ENCODE peak calls at places on chromosomes 13 and 19, in seven cellular contexts. One of them, this sample, is unnamed.

GRCh38 chr19:48644839-48645651 is 942 bp downstream of the CA11 start:
- DNase-seq in GM23338: peak
- DNase-seq in HCT116: peak
- DNase-seq in PC-3: peak
- DNase-seq in neural progenitor cell: peak
- DNase-seq in hepatocyte: peak
- DNase-seq in MM.1S: peak
- DNase-seq in this sample: peak

GRCh38 chr19:35404879-35405622 is 34.2 kb downstream of the GPR42 start:
- DNase-seq in GM23338: peak
- DNase-seq in HCT116: no peak
- DNase-seq in PC-3: peak
- DNase-seq in neural progenitor cell: peak
- DNase-seq in hepatocyte: peak
- DNase-seq in MM.1S: no peak
- DNase-seq in this sample: peak

GRCh38 chr13:43986395-43986794 is 106.7 kb downstream of the LACC1 start:
- DNase-seq in GM23338: no peak
- DNase-seq in HCT116: no peak
- DNase-seq in PC-3: no peak
- DNase-seq in neural progenitor cell: no peak
- DNase-seq in hepatocyte: peak
- DNase-seq in MM.1S: no peak
- DNase-seq in this sample: no peak

GRCh38 chr19:9251236-9251635 is 506 bp downstream of the OR7E24 start:
- DNase-seq in GM23338: no peak
- DNase-seq in HCT116: no peak
- DNase-seq in PC-3: peak
- DNase-seq in neural progenitor cell: no peak
- DNase-seq in hepatocyte: no peak
- DNase-seq in MM.1S: no peak
- DNase-seq in this sample: no peak

GRCh38 chr19:4199699-4200293 is 17.3 kb downstream of the ANKRD24 start:
- DNase-seq in GM23338: peak
- DNase-seq in HCT116: no peak
- DNase-seq in PC-3: no peak
- DNase-seq in neural progenitor cell: peak
- DNase-seq in hepatocyte: peak
- DNase-seq in MM.1S: no peak
- DNase-seq in this sample: no peak

GRCh38 chr19:47499863-47500830 is 14.7 kb downstream of the NAPA start:
- DNase-seq in GM23338: peak
- DNase-seq in HCT116: no peak
- DNase-seq in PC-3: no peak
- DNase-seq in neural progenitor cell: no peak
- DNase-seq in hepatocyte: no peak
- DNase-seq in MM.1S: no peak
- DNase-seq in this sample: no peak

GRCh38 chr13:110254751-110255553 is 52.0 kb downstream of the COL4A1 start:
- DNase-seq in GM23338: no peak
- DNase-seq in HCT116: no peak
- DNase-seq in PC-3: no peak
- DNase-seq in neural progenitor cell: no peak
- DNase-seq in hepatocyte: no peak
- DNase-seq in MM.1S: no peak
- DNase-seq in this sample: no peak

GRCh38 chr13:85316501-85316900 is 482.7 kb downstream of the SLITRK6 start:
- DNase-seq in GM23338: no peak
- DNase-seq in HCT116: no peak
- DNase-seq in PC-3: no peak
- DNase-seq in neural progenitor cell: no peak
- DNase-seq in hepatocyte: no peak
- DNase-seq in MM.1S: no peak
- DNase-seq in this sample: no peak

GRCh38 chr13:98773053-98773452 is 20.6 kb upstream of the SLC15A1 start:
- DNase-seq in GM23338: peak
- DNase-seq in HCT116: no peak
- DNase-seq in PC-3: no peak
- DNase-seq in neural progenitor cell: no peak
- DNase-seq in hepatocyte: no peak
- DNase-seq in MM.1S: no peak
- DNase-seq in this sample: no peak

GRCh38 chr13:108200781-108201398 is 14.4 kb downstream of the LIG4 start:
- DNase-seq in GM23338: no peak
- DNase-seq in HCT116: no peak
- DNase-seq in PC-3: peak
- DNase-seq in neural progenitor cell: no peak
- DNase-seq in hepatocyte: no peak
- DNase-seq in MM.1S: no peak
- DNase-seq in this sample: peak

GRCh38 chr19:4732680-4733114 is 9.1 kb upstream of the DPP9 start:
- DNase-seq in GM23338: peak
- DNase-seq in HCT116: peak
- DNase-seq in PC-3: peak
- DNase-seq in neural progenitor cell: peak
- DNase-seq in hepatocyte: peak
- DNase-seq in MM.1S: peak
- DNase-seq in this sample: peak

GRCh38 chr13:32113564-32113963 is 82.0 kb downstream of the FRY start:
- DNase-seq in GM23338: no peak
- DNase-seq in HCT116: no peak
- DNase-seq in PC-3: no peak
- DNase-seq in neural progenitor cell: no peak
- DNase-seq in hepatocyte: no peak
- DNase-seq in MM.1S: no peak
- DNase-seq in this sample: no peak

GRCh38 chr19:42419309-42419708 is 7.9 kb downstream of the LIPE start:
- DNase-seq in GM23338: no peak
- DNase-seq in HCT116: no peak
- DNase-seq in PC-3: no peak
- DNase-seq in neural progenitor cell: no peak
- DNase-seq in hepatocyte: no peak
- DNase-seq in MM.1S: no peak
- DNase-seq in this sample: no peak

GRCh38 chr19:15101479-15102082 is 5.6 kb upstream of the SYDE1 start:
- DNase-seq in GM23338: peak
- DNase-seq in HCT116: peak
- DNase-seq in PC-3: peak
- DNase-seq in neural progenitor cell: peak
- DNase-seq in hepatocyte: peak
- DNase-seq in MM.1S: peak
- DNase-seq in this sample: peak

GRCh38 chr13:111875922-111876321 is 191.0 kb upstream of the SOX1 start:
- DNase-seq in GM23338: no peak
- DNase-seq in HCT116: no peak
- DNase-seq in PC-3: no peak
- DNase-seq in neural progenitor cell: no peak
- DNase-seq in hepatocyte: no peak
- DNase-seq in MM.1S: no peak
- DNase-seq in this sample: no peak

GRCh38 chr19:16244091-16244490 is 46.4 kb downstream of the AP1M1 start:
- DNase-seq in GM23338: no peak
- DNase-seq in HCT116: no peak
- DNase-seq in PC-3: no peak
- DNase-seq in neural progenitor cell: no peak
- DNase-seq in hepatocyte: no peak
- DNase-seq in MM.1S: no peak
- DNase-seq in this sample: peak
- TF ChIP-seq EZH2phosphoT487 in GM23338: no peak
- TF ChIP-seq EZH2phosphoT487 in HCT116: no peak
- TF ChIP-seq EZH2phosphoT487 in PC-3: no peak
- TF ChIP-seq EZH2phosphoT487 in neural progenitor cell: no peak
- TF ChIP-seq EZH2phosphoT487 in hepatocyte: no peak
- TF ChIP-seq EZH2phosphoT487 in MM.1S: no peak
- TF ChIP-seq EZH2phosphoT487 in this sample: no peak

DNA sequence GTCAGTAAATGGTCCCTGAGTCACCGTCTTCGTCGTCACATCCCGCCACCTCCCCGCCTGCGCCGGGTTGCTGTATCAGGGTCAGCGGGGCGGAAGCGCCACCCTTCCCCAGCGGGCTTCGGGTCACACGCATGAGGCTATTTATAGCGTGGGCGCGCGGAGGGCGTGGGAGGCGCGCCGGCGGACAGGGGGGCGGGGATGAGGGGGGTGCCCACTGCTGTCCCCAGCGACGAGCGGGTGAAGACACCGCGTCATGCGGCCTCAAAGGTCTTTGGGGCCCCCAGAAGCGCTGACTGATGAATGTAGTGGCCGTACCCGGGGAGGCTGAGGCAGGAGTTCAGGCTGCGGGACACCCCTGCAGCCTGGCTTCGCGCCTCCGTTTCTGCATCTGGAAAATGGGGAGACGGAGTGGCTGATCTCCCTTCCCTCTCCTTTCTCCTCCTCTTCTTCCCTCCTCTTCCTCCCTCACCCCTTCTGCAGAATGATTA is 7.9 kb downstream of the UNC13A start:
- DNase-seq in GM23338: peak
- DNase-seq in HCT116: peak
- DNase-seq in PC-3: peak
- DNase-seq in neural progenitor cell: peak
- DNase-seq in hepatocyte: peak
- DNase-seq in MM.1S: no peak
- DNase-seq in this sample: peak
- TF ChIP-seq EZH2 in GM23338: no peak
- TF ChIP-seq EZH2 in HCT116: no peak
- TF ChIP-seq EZH2 in PC-3: no peak
- TF ChIP-seq EZH2 in neural progenitor cell: no peak
- TF ChIP-seq EZH2 in hepatocyte: no peak
- TF ChIP-seq EZH2 in MM.1S: no peak
- TF ChIP-seq EZH2 in this sample: no peak

DNA sequence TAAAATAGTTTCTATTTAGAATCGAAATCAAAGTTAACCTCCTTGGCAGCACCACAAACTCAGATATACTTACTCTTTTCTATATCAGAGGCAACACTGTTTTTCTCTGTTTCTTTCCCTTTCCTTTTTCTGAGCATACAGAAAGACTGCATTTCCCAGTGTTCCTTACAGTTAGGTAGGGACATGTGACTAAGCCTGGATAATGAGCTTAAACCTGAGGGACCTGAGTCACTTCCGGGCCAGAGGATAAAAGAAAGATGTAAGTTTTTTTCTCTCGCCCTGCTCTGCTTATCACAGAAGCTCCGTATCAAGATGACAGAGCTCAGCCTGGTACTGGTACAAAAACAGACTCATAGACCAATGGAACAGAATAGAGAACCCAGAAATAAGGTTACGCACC is 531.9 kb downstream of the KLF12 start:
- DNase-seq in GM23338: peak
- DNase-seq in HCT116: peak
- DNase-seq in PC-3: peak
- DNase-seq in neural progenitor cell: no peak
- DNase-seq in hepatocyte: peak
- DNase-seq in MM.1S: no peak
- DNase-seq in this sample: peak
- TF ChIP-seq EZH2phosphoT487 in GM23338: no peak
- TF ChIP-seq EZH2phosphoT487 in HCT116: no peak
- TF ChIP-seq EZH2phosphoT487 in PC-3: no peak
- TF ChIP-seq EZH2phosphoT487 in neural progenitor cell: no peak
- TF ChIP-seq EZH2phosphoT487 in hepatocyte: no peak
- TF ChIP-seq EZH2phosphoT487 in MM.1S: no peak
- TF ChIP-seq EZH2phosphoT487 in this sample: no peak

DNA sequence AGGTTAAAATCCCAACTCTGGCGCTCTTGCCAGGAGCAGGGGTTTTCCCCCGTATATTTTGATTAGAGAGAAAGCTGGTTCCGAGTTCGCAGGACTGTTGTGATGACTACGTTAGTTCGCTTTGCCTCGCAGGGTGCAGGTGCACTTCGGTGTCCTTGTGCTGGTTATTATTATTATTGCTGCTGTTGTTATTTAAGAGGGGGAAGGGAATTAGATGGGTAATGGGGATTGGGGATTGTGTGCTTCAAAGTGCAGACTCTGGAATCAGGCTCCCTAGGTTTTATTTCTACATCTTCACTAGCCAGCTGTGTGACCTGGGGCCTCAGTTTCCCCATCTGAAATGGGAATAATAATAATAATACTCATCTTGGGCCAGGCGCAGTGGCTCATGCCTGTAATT is 15.2 kb downstream of the ACP7 start:
- DNase-seq in GM23338: peak
- DNase-seq in HCT116: no peak
- DNase-seq in PC-3: no peak
- DNase-seq in neural progenitor cell: no peak
- DNase-seq in hepatocyte: no peak
- DNase-seq in MM.1S: no peak
- DNase-seq in this sample: no peak
- TF ChIP-seq EZH2 in GM23338: no peak
- TF ChIP-seq EZH2 in HCT116: no peak
- TF ChIP-seq EZH2 in PC-3: no peak
- TF ChIP-seq EZH2 in neural progenitor cell: no peak
- TF ChIP-seq EZH2 in hepatocyte: no peak
- TF ChIP-seq EZH2 in MM.1S: no peak
- TF ChIP-seq EZH2 in this sample: no peak

This sample was measured in GM23248.